ENCODE peak calls at places on chromosome 14, in eight cellular contexts. R is AG08395; N is T-cell; Z is stimulated activated CD8-positive, alpha-beta memory T cell treated with anti-CD3 and anti-CD28 coated beads, Interleukin-4, amount 100 ng/mL, for 24 hours; Q is left cardiac atrium; L is activated T-helper 1 cell treated with anti-CD3 and anti-CD28 coated beads, Interleukin-12 subunit alpha, Interleukin-12 subunit beta, Interleukin-2, Interleukin-4 antibody, amounts not matched to agents 30 ng/mL and 10 ng/mL and 1 ng/mL, durations not matched to agents 14 hours and 24 hours and 36 hours; X is GDM1; W is foreskin keratinocyte. T is an unnamed sample.

GRCh38 chr14:65373671-65374039 is 38.9 kb upstream of the FUT8 start:
- DNase-seq in R (peak), N (no peak), Z (no peak), Q (no peak), L (no peak), X (no peak), W (no peak), T (no peak)

GRCh38 chr14:77124345-77125274 is 17.0 kb downstream of the ZDHHC22 start:
- DNase-seq in R (peak), N (peak), Z (peak), Q (peak), L (peak), X (no peak), W (peak), T (no peak)

GRCh38 chr14:103568952-103569351 is 6.2 kb downstream of the COA8 start:
- DNase-seq in R (no peak), N (no peak), Z (no peak), Q (no peak), L (no peak), X (no peak), W (no peak), T (no peak)

GRCh38 chr14:89787525-89787924 is 167.0 kb downstream of the EFCAB11 start:
- DNase-seq in R (no peak), N (no peak), Z (no peak), Q (no peak), L (no peak), X (no peak), W (no peak), T (no peak)

GRCh38 chr14:72990171-72990570 is 36.7 kb downstream of the ZFYVE1 start:
- DNase-seq in R (no peak), N (no peak), Z (no peak), Q (no peak), L (no peak), X (no peak), W (no peak), T (no peak)

GRCh38 chr14:92600318-92601053 is 86.9 kb downstream of the RIN3 start:
- DNase-seq in R (peak), N (no peak), Z (no peak), Q (no peak), L (no peak), X (no peak), W (peak), T (peak)

GRCh38 chr14:52829527-52829926 is 38.1 kb upstream of the GNPNAT1 start:
- DNase-seq in R (no peak), N (no peak), Z (no peak), Q (no peak), L (no peak), X (no peak), W (no peak), T (no peak)

GRCh38 chr14:75283884-75284563 is 5.4 kb downstream of the FOS start:
- DNase-seq in R (no peak), N (no peak), Z (no peak), Q (peak), L (no peak), X (no peak), W (no peak), T (no peak)

GRCh38 chr14:20680843-20681347 is 3.5 kb upstream of the RNASE4 start:
- DNase-seq in R (peak), N (peak), Z (no peak), Q (no peak), L (no peak), X (no peak), W (no peak), T (no peak)

GRCh38 chr14:69674546-69675245 is 63.3 kb downstream of the SUSD6 start:
- DNase-seq in R (no peak), N (no peak), Z (no peak), Q (no peak), L (no peak), X (no peak), W (no peak), T (no peak)

GRCh38 chr14:29637406-29637805 is 290.2 kb downstream of the PRKD1 start:
- DNase-seq in R (peak), N (no peak), Z (no peak), Q (peak), L (no peak), X (no peak), W (no peak), T (peak)

GRCh38 chr14:104142136-104143041 is 4.0 kb downstream of the KIF26A start:
- DNase-seq in R (no peak), N (no peak), Z (no peak), Q (peak), L (no peak), X (no peak), W (no peak), T (no peak)

GRCh38 chr14:84523746-84524145 is 1006.2 kb upstream of the FLRT2 start:
- DNase-seq in R (no peak), N (no peak), Z (no peak), Q (no peak), L (no peak), X (no peak), W (no peak), T (no peak)

GRCh38 chr14:33799705-33800269 is 151.1 kb downstream of the EGLN3 start:
- DNase-seq in R (peak), N (no peak), Z (no peak), Q (peak), L (no peak), X (no peak), W (no peak), T (no peak)

GRCh38 chr14:39099748-39100147 is 3.3 kb downstream of the SEC23A start:
- DNase-seq in R (no peak), N (no peak), Z (no peak), Q (no peak), L (no peak), X (no peak), W (no peak), T (no peak)

GRCh38 chr14:31990183-31990862 is 86.8 kb upstream of the ARHGAP5 start:
- DNase-seq in R (peak), N (no peak), Z (no peak), Q (no peak), L (no peak), X (no peak), W (no peak), T (no peak)

T was measured in GM04503.